ENCODE peak calls at places on chromosomes 6 and 20, in ten cellular contexts. One of them, this sample, is unnamed.

GRCh38 chr6:80961166-80961565 is 791.3 kb downstream of the TENT5A start:
- DNase-seq in GM12865: no peak
- DNase-seq in GM12878: no peak
- DNase-seq in fibroblast of lung: no peak
- DNase-seq in Peyer's patch: no peak
- DNase-seq in fibroblast of villous mesenchyme: no peak
- DNase-seq in fibroblast of the aortic adventitia: no peak
- DNase-seq in cardiac muscle cell: no peak
- DNase-seq in upper lobe of right lung: no peak
- DNase-seq in uterus: no peak
- DNase-seq in this sample: peak

GRCh38 chr6:38673397-38674165 is 29.4 kb downstream of the GLO1 start:
- DNase-seq in GM12865: peak
- DNase-seq in GM12878: peak
- DNase-seq in fibroblast of lung: no peak
- DNase-seq in Peyer's patch: no peak
- DNase-seq in fibroblast of villous mesenchyme: no peak
- DNase-seq in fibroblast of the aortic adventitia: no peak
- DNase-seq in cardiac muscle cell: no peak
- DNase-seq in upper lobe of right lung: no peak
- DNase-seq in uterus: no peak
- DNase-seq in this sample: no peak

GRCh38 chr6:13292774-13293173 is 35.6 kb downstream of the TBC1D7 start:
- DNase-seq in GM12865: no peak
- DNase-seq in GM12878: no peak
- DNase-seq in fibroblast of lung: no peak
- DNase-seq in Peyer's patch: no peak
- DNase-seq in fibroblast of villous mesenchyme: no peak
- DNase-seq in fibroblast of the aortic adventitia: no peak
- DNase-seq in cardiac muscle cell: no peak
- DNase-seq in upper lobe of right lung: no peak
- DNase-seq in uterus: no peak
- DNase-seq in this sample: no peak

GRCh38 chr6:113774122-113774835 is 82.9 kb upstream of the MARCKS start:
- DNase-seq in GM12865: no peak
- DNase-seq in GM12878: no peak
- DNase-seq in fibroblast of lung: peak
- DNase-seq in Peyer's patch: no peak
- DNase-seq in fibroblast of villous mesenchyme: peak
- DNase-seq in fibroblast of the aortic adventitia: peak
- DNase-seq in cardiac muscle cell: peak
- DNase-seq in upper lobe of right lung: no peak
- DNase-seq in uterus: no peak
- DNase-seq in this sample: peak

GRCh38 chr6:33694977-33695376 is 16.5 kb downstream of the UQCC2 start:
- DNase-seq in GM12865: no peak
- DNase-seq in GM12878: no peak
- DNase-seq in fibroblast of lung: no peak
- DNase-seq in Peyer's patch: no peak
- DNase-seq in fibroblast of villous mesenchyme: no peak
- DNase-seq in fibroblast of the aortic adventitia: no peak
- DNase-seq in cardiac muscle cell: no peak
- DNase-seq in upper lobe of right lung: no peak
- DNase-seq in uterus: no peak
- DNase-seq in this sample: no peak

GRCh38 chr6:15793288-15793687 is 130.5 kb upstream of the DTNBP1 start:
- DNase-seq in GM12865: no peak
- DNase-seq in GM12878: no peak
- DNase-seq in fibroblast of lung: peak
- DNase-seq in Peyer's patch: no peak
- DNase-seq in fibroblast of villous mesenchyme: peak
- DNase-seq in fibroblast of the aortic adventitia: peak
- DNase-seq in cardiac muscle cell: no peak
- DNase-seq in upper lobe of right lung: no peak
- DNase-seq in uterus: no peak
- DNase-seq in this sample: peak

GRCh38 chr6:168678177-168678576 is 237.2 kb downstream of the SMOC2 start:
- DNase-seq in GM12865: no peak
- DNase-seq in GM12878: no peak
- DNase-seq in fibroblast of lung: no peak
- DNase-seq in Peyer's patch: no peak
- DNase-seq in fibroblast of villous mesenchyme: no peak
- DNase-seq in fibroblast of the aortic adventitia: no peak
- DNase-seq in cardiac muscle cell: peak
- DNase-seq in upper lobe of right lung: no peak
- DNase-seq in uterus: peak
- DNase-seq in this sample: no peak

GRCh38 chr6:72787521-72788031 is 165.7 kb downstream of the KCNQ5 start:
- DNase-seq in GM12865: no peak
- DNase-seq in GM12878: no peak
- DNase-seq in fibroblast of lung: peak
- DNase-seq in Peyer's patch: no peak
- DNase-seq in fibroblast of villous mesenchyme: peak
- DNase-seq in fibroblast of the aortic adventitia: peak
- DNase-seq in cardiac muscle cell: peak
- DNase-seq in upper lobe of right lung: no peak
- DNase-seq in uterus: no peak
- DNase-seq in this sample: peak

GRCh38 chr6:163249651-163250101 is 164.8 kb upstream of the QKI start:
- DNase-seq in GM12865: no peak
- DNase-seq in GM12878: no peak
- DNase-seq in fibroblast of lung: no peak
- DNase-seq in Peyer's patch: no peak
- DNase-seq in fibroblast of villous mesenchyme: no peak
- DNase-seq in fibroblast of the aortic adventitia: no peak
- DNase-seq in cardiac muscle cell: no peak
- DNase-seq in upper lobe of right lung: no peak
- DNase-seq in uterus: no peak
- DNase-seq in this sample: no peak

GRCh38 chr20:54646156-54646517 is 170.7 kb downstream of the DOK5 start:
- DNase-seq in GM12865: no peak
- DNase-seq in GM12878: no peak
- DNase-seq in fibroblast of lung: no peak
- DNase-seq in Peyer's patch: no peak
- DNase-seq in fibroblast of villous mesenchyme: no peak
- DNase-seq in fibroblast of the aortic adventitia: no peak
- DNase-seq in cardiac muscle cell: no peak
- DNase-seq in upper lobe of right lung: no peak
- DNase-seq in uterus: no peak
- DNase-seq in this sample: no peak

GRCh38 chr20:53883098-53883762 is 187.2 kb downstream of the BCAS1 start:
- DNase-seq in GM12865: no peak
- DNase-seq in GM12878: no peak
- DNase-seq in fibroblast of lung: no peak
- DNase-seq in Peyer's patch: no peak
- DNase-seq in fibroblast of villous mesenchyme: no peak
- DNase-seq in fibroblast of the aortic adventitia: no peak
- DNase-seq in cardiac muscle cell: no peak
- DNase-seq in upper lobe of right lung: no peak
- DNase-seq in uterus: no peak
- DNase-seq in this sample: peak

GRCh38 chr6:24329451-24329850 is 28.4 kb downstream of the DCDC2 start:
- DNase-seq in GM12865: no peak
- DNase-seq in GM12878: no peak
- DNase-seq in fibroblast of lung: no peak
- DNase-seq in Peyer's patch: no peak
- DNase-seq in fibroblast of villous mesenchyme: no peak
- DNase-seq in fibroblast of the aortic adventitia: no peak
- DNase-seq in cardiac muscle cell: no peak
- DNase-seq in upper lobe of right lung: no peak
- DNase-seq in uterus: no peak
- DNase-seq in this sample: no peak

GRCh38 chr6:20875369-20875963 is 341.2 kb downstream of the CDKAL1 start:
- DNase-seq in GM12865: peak
- DNase-seq in GM12878: no peak
- DNase-seq in fibroblast of lung: peak
- DNase-seq in Peyer's patch: no peak
- DNase-seq in fibroblast of villous mesenchyme: peak
- DNase-seq in fibroblast of the aortic adventitia: peak
- DNase-seq in cardiac muscle cell: peak
- DNase-seq in upper lobe of right lung: no peak
- DNase-seq in uterus: no peak
- DNase-seq in this sample: peak

GRCh38 chr6:3208096-3208774 is 19.2 kb downstream of the TUBB2B start:
- DNase-seq in GM12865: no peak
- DNase-seq in GM12878: no peak
- DNase-seq in fibroblast of lung: peak
- DNase-seq in Peyer's patch: no peak
- DNase-seq in fibroblast of villous mesenchyme: peak
- DNase-seq in fibroblast of the aortic adventitia: peak
- DNase-seq in cardiac muscle cell: no peak
- DNase-seq in upper lobe of right lung: no peak
- DNase-seq in uterus: no peak
- DNase-seq in this sample: peak
- H3K4me3 ChIP-seq in GM12865: no peak
- H3K4me3 ChIP-seq in GM12878: no peak
- H3K4me3 ChIP-seq in fibroblast of lung: no peak
- H3K4me3 ChIP-seq in Peyer's patch: no peak
- H3K4me3 ChIP-seq in fibroblast of villous mesenchyme: no peak
- H3K4me3 ChIP-seq in fibroblast of the aortic adventitia: peak
- H3K4me3 ChIP-seq in cardiac muscle cell: no peak
- H3K4me3 ChIP-seq in upper lobe of right lung: no peak
- H3K4me3 ChIP-seq in uterus: no peak
- H3K4me3 ChIP-seq in this sample: peak

GRCh38 chr20:31934491-31934890 is 17.4 kb downstream of the PDRG1 start:
- DNase-seq in GM12865: no peak
- DNase-seq in GM12878: no peak
- DNase-seq in fibroblast of lung: no peak
- DNase-seq in Peyer's patch: no peak
- DNase-seq in fibroblast of villous mesenchyme: no peak
- DNase-seq in fibroblast of the aortic adventitia: no peak
- DNase-seq in cardiac muscle cell: no peak
- DNase-seq in upper lobe of right lung: no peak
- DNase-seq in uterus: no peak
- DNase-seq in this sample: no peak

GRCh38 chr20:31936430-31936829 is 15.4 kb downstream of the PDRG1 start:
- DNase-seq in GM12865: no peak
- DNase-seq in GM12878: no peak
- DNase-seq in fibroblast of lung: no peak
- DNase-seq in Peyer's patch: no peak
- DNase-seq in fibroblast of villous mesenchyme: no peak
- DNase-seq in fibroblast of the aortic adventitia: no peak
- DNase-seq in cardiac muscle cell: no peak
- DNase-seq in upper lobe of right lung: no peak
- DNase-seq in uterus: no peak
- DNase-seq in this sample: no peak

GRCh38 chr20:31937820-31938219 is 14.0 kb downstream of the PDRG1 start:
- DNase-seq in GM12865: no peak
- DNase-seq in GM12878: no peak
- DNase-seq in fibroblast of lung: no peak
- DNase-seq in Peyer's patch: no peak
- DNase-seq in fibroblast of villous mesenchyme: no peak
- DNase-seq in fibroblast of the aortic adventitia: no peak
- DNase-seq in cardiac muscle cell: no peak
- DNase-seq in upper lobe of right lung: no peak
- DNase-seq in uterus: no peak
- DNase-seq in this sample: no peak

GRCh38 chr20:31933698-31934097 is 18.1 kb downstream of the PDRG1 start:
- DNase-seq in GM12865: no peak
- DNase-seq in GM12878: no peak
- DNase-seq in fibroblast of lung: no peak
- DNase-seq in Peyer's patch: no peak
- DNase-seq in fibroblast of villous mesenchyme: no peak
- DNase-seq in fibroblast of the aortic adventitia: no peak
- DNase-seq in cardiac muscle cell: no peak
- DNase-seq in upper lobe of right lung: no peak
- DNase-seq in uterus: no peak
- DNase-seq in this sample: no peak

GRCh38 chr20:31934968-31935764 is 16.7 kb downstream of the PDRG1 start:
- DNase-seq in GM12865: peak
- DNase-seq in GM12878: no peak
- DNase-seq in fibroblast of lung: no peak
- DNase-seq in Peyer's patch: no peak
- DNase-seq in fibroblast of villous mesenchyme: no peak
- DNase-seq in fibroblast of the aortic adventitia: no peak
- DNase-seq in cardiac muscle cell: peak
- DNase-seq in upper lobe of right lung: no peak
- DNase-seq in uterus: no peak
- DNase-seq in this sample: no peak
- TF ChIP-seq CTCF in GM12865: peak
- TF ChIP-seq CTCF in GM12878: no peak
- TF ChIP-seq CTCF in fibroblast of lung: no peak
- TF ChIP-seq CTCF in Peyer's patch: no peak
- TF ChIP-seq CTCF in fibroblast of villous mesenchyme: no peak
- TF ChIP-seq CTCF in fibroblast of the aortic adventitia: no peak
- TF ChIP-seq CTCF in cardiac muscle cell: no peak
- TF ChIP-seq CTCF in upper lobe of right lung: no peak
- TF ChIP-seq CTCF in uterus: no peak
- TF ChIP-seq CTCF in this sample: no peak

DNA sequence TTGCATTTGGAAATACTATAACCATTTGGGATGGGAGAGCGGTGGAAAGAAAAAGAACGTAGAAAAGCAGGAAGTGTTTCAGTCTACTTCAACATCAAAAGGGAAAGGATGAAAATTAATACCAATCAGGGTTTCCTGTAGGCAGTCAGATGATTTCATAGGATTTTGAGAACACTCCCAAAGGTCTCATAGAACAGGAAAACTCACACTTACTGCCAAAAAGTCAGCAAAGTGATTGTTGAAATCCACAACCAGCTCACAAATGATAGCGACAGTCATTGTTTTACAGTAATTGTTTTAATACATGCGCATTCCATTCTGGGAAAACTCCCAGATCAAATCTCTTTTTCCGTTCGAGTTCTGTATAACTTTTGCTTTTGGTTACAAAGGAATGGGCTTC is 5.3 kb upstream of the CNKSR3 start:
- DNase-seq in GM12865: no peak
- DNase-seq in GM12878: no peak
- DNase-seq in fibroblast of lung: no peak
- DNase-seq in Peyer's patch: no peak
- DNase-seq in fibroblast of villous mesenchyme: no peak
- DNase-seq in fibroblast of the aortic adventitia: peak
- DNase-seq in cardiac muscle cell: no peak
- DNase-seq in upper lobe of right lung: no peak
- DNase-seq in uterus: no peak
- DNase-seq in this sample: no peak
- H3K4me3 ChIP-seq in GM12865: no peak
- H3K4me3 ChIP-seq in GM12878: no peak
- H3K4me3 ChIP-seq in fibroblast of lung: peak
- H3K4me3 ChIP-seq in Peyer's patch: no peak
- H3K4me3 ChIP-seq in fibroblast of villous mesenchyme: no peak
- H3K4me3 ChIP-seq in fibroblast of the aortic adventitia: peak
- H3K4me3 ChIP-seq in cardiac muscle cell: no peak
- H3K4me3 ChIP-seq in upper lobe of right lung: peak
- H3K4me3 ChIP-seq in uterus: peak
- H3K4me3 ChIP-seq in this sample: peak

DNA sequence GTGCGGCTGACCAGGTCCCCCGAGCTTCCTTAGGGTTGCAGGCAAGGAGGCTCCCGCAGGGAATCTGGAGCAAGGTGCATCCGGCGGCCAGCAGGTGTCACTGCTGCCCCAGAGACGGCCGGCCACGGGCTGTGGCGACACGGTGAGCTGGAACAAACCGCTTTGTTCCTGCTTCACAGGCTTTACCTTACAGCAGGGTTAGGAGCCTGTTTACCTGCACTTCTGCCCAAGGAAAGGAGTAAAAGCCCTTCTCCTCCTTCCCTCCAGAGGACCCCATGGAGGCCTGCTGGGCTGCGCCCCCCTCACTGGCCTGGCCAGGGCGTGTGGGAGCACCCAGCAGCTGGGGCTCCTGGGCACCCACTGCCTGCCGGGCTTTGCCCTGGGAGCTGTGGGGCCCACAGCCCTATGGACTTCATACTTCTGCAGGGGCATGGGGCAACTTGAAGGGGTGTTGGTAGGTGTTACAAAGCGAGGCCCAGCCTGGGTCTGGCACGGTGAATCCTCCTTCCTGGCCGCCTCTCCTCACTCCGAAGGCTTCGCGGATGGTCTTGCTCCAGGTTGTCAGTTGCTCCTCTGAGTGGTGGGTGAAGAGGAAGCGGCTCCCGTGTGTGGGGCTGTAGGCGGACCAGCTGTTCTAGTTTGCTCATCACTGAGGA is 88.4 kb downstream of the CDC5L start:
- DNase-seq in GM12865: peak
- DNase-seq in GM12878: no peak
- DNase-seq in fibroblast of lung: peak
- DNase-seq in Peyer's patch: peak
- DNase-seq in fibroblast of villous mesenchyme: peak
- DNase-seq in fibroblast of the aortic adventitia: peak
- DNase-seq in cardiac muscle cell: peak
- DNase-seq in upper lobe of right lung: peak
- DNase-seq in uterus: peak
- DNase-seq in this sample: peak
- TF ChIP-seq CTCF in GM12865: peak
- TF ChIP-seq CTCF in GM12878: peak
- TF ChIP-seq CTCF in fibroblast of lung: peak
- TF ChIP-seq CTCF in Peyer's patch: peak
- TF ChIP-seq CTCF in fibroblast of villous mesenchyme: peak
- TF ChIP-seq CTCF in fibroblast of the aortic adventitia: peak
- TF ChIP-seq CTCF in cardiac muscle cell: peak
- TF ChIP-seq CTCF in upper lobe of right lung: peak
- TF ChIP-seq CTCF in uterus: peak
- TF ChIP-seq CTCF in this sample: peak